ENCODE peak calls at places on chromosome 1, in seven cellular contexts. L is neuronal stem cell, J is H1, Z is K562, P is fibroblast of lung, X is astrocyte, H is PC-3. I is an unnamed sample.

GRCh38 chr1:159448181-159448580 is 8.7 kb downstream of the OR10J1 start:
- DNase-seq in L (no peak), J (no peak), Z (no peak), P (no peak), X (no peak), H (no peak), I (no peak)

GRCh38 chr1:100292711-100293110 is 26.7 kb downstream of the RTCA start:
- DNase-seq in L (no peak), J (no peak), Z (no peak), P (peak; percentile 49), X (peak; percentile 36), H (no peak), I (no peak)

GRCh38 chr1:241717975-241718374 is 65.9 kb downstream of the WDR64 start:
- DNase-seq in L (no peak), J (no peak), Z (no peak), P (no peak), X (no peak), H (peak; percentile 77), I (no peak)

GRCh38 chr1:55067022-55067781 is 27.9 kb downstream of the PCSK9 start:
- DNase-seq in L (no peak), J (no peak), Z (no peak), P (no peak), X (no peak), H (no peak), I (peak; percentile 49)

GRCh38 chr1:39776400-39776713 is 5.2 kb upstream of the OXCT2 start:
- DNase-seq in L (no peak), J (no peak), Z (no peak), P (no peak), X (no peak), H (no peak), I (no peak)

GRCh38 chr1:36092798-36093185 is 4.1 kb downstream of the ADPRS start:
- DNase-seq in L (no peak), J (no peak), Z (no peak), P (no peak), X (no peak), H (no peak), I (no peak)

GRCh38 chr1:155323729-155324040 is 3.0 kb downstream of the RUSC1 start:
- DNase-seq in L (peak; percentile 89), J (peak; percentile 93), Z (peak; percentile 84), P (peak; percentile 89), X (peak; percentile 80), H (peak; percentile 92), I (peak; percentile 96)

GRCh38 chr1:219837274-219837993 is 90.9 kb downstream of the SLC30A10 start:
- DNase-seq in L (peak; percentile 67), J (no peak), Z (peak; percentile 60), P (peak; percentile 50), X (peak; percentile 36), H (peak; percentile 91), I (peak; percentile 61)

GRCh38 chr1:9843576-9843945 is 19.8 kb upstream of the CLSTN1 start:
- DNase-seq in L (no peak), J (no peak), Z (no peak), P (no peak), X (no peak), H (peak; percentile 92), I (peak; percentile 44)

GRCh38 chr1:223197923-223198627 is 55.0 kb upstream of the TLR5 start:
- DNase-seq in L (no peak), J (no peak), Z (no peak), P (peak; percentile 48), X (peak; percentile 29), H (peak; percentile 38), I (no peak)

GRCh38 chr1:8238141-8239038 is 79.5 kb upstream of the SLC45A1 start:
- DNase-seq in L (no peak), J (no peak), Z (no peak), P (peak; percentile 98), X (peak; percentile 98), H (peak; percentile 78), I (no peak)

GRCh38 chr1:75732703-75733102 is 8.2 kb downstream of the ACADM start:
- DNase-seq in L (no peak), J (no peak), Z (no peak), P (peak; percentile 22), X (no peak), H (no peak), I (no peak)

GRCh38 chr1:48338257-48338656 is 115.7 kb downstream of the SLC5A9 start:
- DNase-seq in L (no peak), J (no peak), Z (no peak), P (no peak), X (no peak), H (no peak), I (no peak)

DNA sequence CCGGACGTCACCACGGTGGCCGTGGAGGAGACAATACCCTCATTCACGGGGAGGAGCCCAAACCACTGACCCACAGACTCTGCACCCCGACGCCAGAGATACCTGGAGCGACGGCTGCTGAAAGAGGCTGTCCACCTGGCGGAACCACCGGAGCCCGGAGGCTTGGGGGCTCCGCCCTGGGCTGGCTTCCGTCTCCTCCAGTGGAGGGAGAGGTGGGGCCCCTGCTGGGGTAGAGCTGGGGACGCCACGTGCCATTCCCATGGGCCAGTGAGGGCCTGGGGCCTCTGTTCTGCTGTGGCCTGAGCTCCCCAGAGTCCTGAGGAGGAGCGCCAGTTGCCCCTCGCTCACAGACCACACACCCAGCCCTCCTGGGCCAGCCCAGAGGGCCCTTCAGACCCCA is 7.0 kb downstream of the TNFRSF14 start:
- DNase-seq in L (no peak), J (peak; percentile 42), Z (no peak), P (no peak), X (no peak), H (no peak), I (no peak)
- H3K9ac ChIP-seq in L (no peak overlapping the region), J (no peak overlapping the region), Z (peak overlapping the region; percentile 60), P (no peak overlapping the region), X (no peak overlapping the region), H (no peak overlapping the region), I (no peak overlapping the region)

DNA sequence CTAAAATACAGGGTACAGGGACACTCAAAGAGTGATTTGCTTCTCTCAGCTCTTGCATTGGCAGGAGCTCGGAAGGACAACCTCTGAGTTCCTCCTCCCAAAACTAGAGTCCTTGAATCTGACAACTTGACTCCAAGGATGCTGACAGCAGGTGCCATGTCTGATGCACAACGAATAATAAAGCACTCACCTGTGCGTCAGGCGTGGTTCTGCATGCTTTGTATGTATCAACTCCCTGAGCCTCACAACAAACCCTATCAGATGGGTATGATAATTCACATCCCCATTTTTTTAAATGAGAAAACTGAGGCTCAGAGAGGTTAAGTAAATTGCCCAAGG is 1.4 kb downstream of the LAPTM5 start:
- DNase-seq in L (no peak), J (no peak), Z (no peak), P (no peak), X (no peak), H (no peak), I (no peak)
- H3K4me1 ChIP-seq in L (peaks cover 11% of the 10 kb centered on the region), J (peaks cover 7% of the 10 kb centered on the region), Z (peaks cover 57% of the 10 kb centered on the region), P (peaks cover 12% of the 10 kb centered on the region), X (peaks cover 20% of the 10 kb centered on the region), H (peaks cover 18% of the 10 kb centered on the region), I (no peaks in the 10 kb centered on the region)

GRCh38 chr1:183912265-183912886 is 107.5 kb downstream of the RGL1 start:
- DNase-seq in L (no peak), J (no peak), Z (no peak), P (no peak), X (no peak), H (no peak), I (no peak)
- H3K9ac ChIP-seq in L (no peak overlapping the region), J (no peak overlapping the region), Z (no peak overlapping the region), P (no peak overlapping the region), X (no peak overlapping the region), H (no peak overlapping the region), I (no peak overlapping the region)

DNA sequence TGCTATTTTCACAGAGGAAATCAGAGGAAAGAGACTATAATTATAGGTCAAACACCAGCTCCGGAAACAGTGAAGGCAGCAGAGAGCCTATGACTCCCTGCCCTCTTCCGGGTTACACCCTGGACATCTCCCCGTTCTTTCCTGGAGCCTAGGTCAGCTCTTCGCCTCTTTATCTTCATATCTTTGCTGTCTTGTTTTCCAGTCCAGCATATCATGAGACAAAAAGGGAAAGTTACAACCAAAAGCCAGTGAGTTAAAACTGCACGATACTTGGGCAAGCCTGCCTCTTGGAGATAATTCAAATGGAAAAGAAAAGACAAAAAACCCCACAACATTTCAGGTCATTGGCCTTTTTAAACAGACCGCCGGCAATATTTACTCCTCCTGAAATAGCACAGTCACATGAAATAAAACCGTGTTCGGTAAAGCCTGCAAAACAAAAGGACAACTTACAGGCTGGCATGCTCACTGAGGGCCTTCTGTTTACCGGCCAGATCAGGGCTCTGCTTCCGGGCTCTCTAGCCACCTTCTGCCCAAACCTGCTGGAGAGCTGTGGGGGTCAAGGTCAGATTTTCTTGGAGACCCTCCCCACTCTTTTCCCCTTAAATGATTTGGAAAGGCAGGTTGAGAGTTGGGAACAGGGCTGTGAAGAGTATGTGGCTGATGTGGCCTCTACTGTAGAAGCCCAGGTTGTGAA is 42.8 kb upstream of the PPP2R5A start:
- DNase-seq in L (no peak), J (no peak), Z (peak; percentile 71), P (no peak), X (no peak), H (no peak), I (no peak)
- H3K4me1 ChIP-seq in L (no peaks in the 10 kb centered on the region), J (no peaks in the 10 kb centered on the region), Z (peaks cover 12% of the 10 kb centered on the region), P (peaks cover 4% of the 10 kb centered on the region), X (no peaks in the 10 kb centered on the region), H (peaks cover 5% of the 10 kb centered on the region), I (peaks cover 13% of the 10 kb centered on the region)

GRCh38 chr1:181135815-181136737 is 47.6 kb downstream of the IER5 start:
- DNase-seq in L (no peak), J (no peak), Z (no peak), P (peak; percentile 94), X (peak; percentile 93), H (peak; percentile 69), I (no peak)
- H3K9ac ChIP-seq in L (no peak overlapping the region), J (no peak overlapping the region), Z (no peak overlapping the region), P (no peak overlapping the region), X (peak overlapping the region; percentile 79), H (peak overlapping the region; percentile 31), I (no peak overlapping the region)

DNA sequence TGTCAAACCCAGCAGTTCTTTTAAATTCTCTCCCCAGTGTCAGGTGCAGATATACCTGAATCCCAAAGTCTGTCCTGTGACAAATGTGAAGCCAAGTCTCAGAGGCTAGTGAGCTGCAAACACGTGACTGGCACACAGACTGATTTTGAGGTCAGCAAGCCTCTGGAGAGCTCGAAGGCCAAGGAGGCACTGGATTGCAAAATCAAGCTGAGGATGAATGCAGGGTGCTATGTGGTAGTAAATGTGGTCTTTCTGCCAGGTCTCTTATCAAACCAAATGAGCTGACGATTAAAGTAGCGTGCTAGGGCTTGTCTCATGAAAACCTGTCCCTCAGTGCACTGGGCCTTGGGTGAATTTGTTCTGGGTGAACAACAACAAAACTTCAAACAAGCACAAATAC is 20.6 kb downstream of the GPR3 start:
- DNase-seq in L (no peak), J (no peak), Z (no peak), P (no peak), X (no peak), H (no peak), I (no peak)
- H3K4me1 ChIP-seq in L (no peaks in the 10 kb centered on the region), J (no peaks in the 10 kb centered on the region), Z (no peaks in the 10 kb centered on the region), P (peaks cover 2% of the 10 kb centered on the region), X (peaks cover 11% of the 10 kb centered on the region), H (peaks cover 2% of the 10 kb centered on the region), I (no peaks in the 10 kb centered on the region)

DNA sequence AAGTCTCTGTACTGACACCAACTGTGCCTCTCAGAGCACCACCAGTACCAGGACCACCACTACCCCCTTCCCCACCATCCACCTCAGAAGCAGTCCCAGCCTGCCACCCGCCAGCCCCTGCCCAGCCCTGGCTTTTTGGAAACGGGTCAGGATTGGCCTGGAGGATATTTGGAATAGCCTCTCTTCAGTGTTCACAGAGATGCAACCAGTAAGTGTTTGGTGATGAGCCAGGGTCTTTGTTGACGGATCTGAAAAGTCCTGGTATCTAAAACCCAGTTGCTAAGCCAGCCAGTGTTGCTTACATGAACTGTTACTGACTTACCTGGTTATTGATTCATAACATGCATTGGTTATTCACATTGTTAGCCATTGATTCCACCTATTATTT is 1.1 kb downstream of the C1orf56 start:
- DNase-seq in L (no peak), J (no peak), Z (no peak), P (no peak), X (no peak), H (no peak), I (no peak)
- H3K9ac ChIP-seq in L (peak overlapping the region; percentile 83), J (peak overlapping the region; percentile 81), Z (peak overlapping the region; percentile 90), P (no peak overlapping the region), X (peak overlapping the region; percentile 83), H (peak overlapping the region; percentile 69), I (no peak overlapping the region)

I was measured in endodermal cell.